ENCODE peak calls at places on chromosomes 5 and 9, in seven cellular contexts. F, W, E, B, L, S and X are unnamed samples.

GRCh38 chr9:89445135-89445797 is 52.6 kb downstream of the SEMA4D start:
- DNase-seq in F (no peak), W (no peak), E (no peak), B (no peak), L (no peak), S (peak), X (no peak)

GRCh38 chr5:151239237-151239861 is 13.6 kb upstream of the GM2A start:
- DNase-seq in F (peak), W (peak), E (peak), B (no peak), L (peak), S (peak), X (peak)

GRCh38 chr5:169157064-169157463 is 143.9 kb downstream of the SLIT3 start:
- DNase-seq in F (no peak), W (no peak), E (no peak), B (no peak), L (peak), S (no peak), X (no peak)

GRCh38 chr5:173963107-173963506 is 25.9 kb upstream of the C5orf47 start:
- DNase-seq in F (no peak), W (peak), E (peak), B (no peak), L (no peak), S (no peak), X (peak)

GRCh38 chr5:75734913-75735789 is 17.9 kb upstream of the POC5 start:
- DNase-seq in F (no peak), W (peak), E (peak), B (peak), L (no peak), S (no peak), X (no peak)

GRCh38 chr5:65101706-65102105 is 333.0 kb downstream of the CWC27 start:
- DNase-seq in F (no peak), W (no peak), E (no peak), B (no peak), L (no peak), S (no peak), X (no peak)

GRCh38 chr5:137304227-137304874 is 194.8 kb downstream of the SPOCK1 start:
- DNase-seq in F (no peak), W (peak), E (no peak), B (peak), L (no peak), S (no peak), X (no peak)

GRCh38 chr9:69168709-69169217 is 5.3 kb upstream of the TJP2 start:
- DNase-seq in F (no peak), W (peak), E (no peak), B (peak), L (no peak), S (no peak), X (no peak)

GRCh38 chr5:77843570-77844407 is 67.7 kb upstream of the TBCA start:
- DNase-seq in F (no peak), W (no peak), E (no peak), B (no peak), L (no peak), S (no peak), X (no peak)

GRCh38 chr5:43429706-43430105 is 17.5 kb upstream of the CCL28 start:
- DNase-seq in F (no peak), W (no peak), E (no peak), B (no peak), L (no peak), S (no peak), X (no peak)

GRCh38 chr5:125668904-125669303 is 754.3 kb upstream of the GRAMD2B start:
- DNase-seq in F (no peak), W (peak), E (no peak), B (peak), L (no peak), S (no peak), X (no peak)

GRCh38 chr9:137785704-137786161 is 91.8 kb upstream of the CACNA1B start:
- DNase-seq in F (peak), W (peak), E (no peak), B (peak), L (no peak), S (no peak), X (no peak)

GRCh38 chr5:151772868-151773561 is 1.3 kb downstream of the G3BP1 start:
- DNase-seq in F (no peak), W (no peak), E (no peak), B (no peak), L (no peak), S (peak), X (peak)

GRCh38 chr9:97373311-97373710 is 38.6 kb upstream of the TDRD7 start:
- DNase-seq in F (no peak), W (no peak), E (no peak), B (no peak), L (no peak), S (no peak), X (no peak)

GRCh38 chr5:154221371-154221896 is 30.9 kb downstream of the GALNT10 start:
- DNase-seq in F (no peak), W (no peak), E (peak), B (no peak), L (no peak), S (peak), X (peak)